ENCODE peak calls at places on chromosomes 2 and 18, in five cellular contexts. N is HCT116, H is NB4, D is body of pancreas, O is adrenal gland. X is an unnamed sample.

GRCh38 chr2:129901754-129902415 is 77.6 kb upstream of the RAB6C start:
- DNase-seq in N (no peak), H (no peak), D (no peak), O (peak; percentile 29), X (no peak)

GRCh38 chr2:85707304-85707703 is 13.1 kb downstream of the GNLY start:
- DNase-seq in N (peak; percentile 89), H (peak; percentile 95), D (peak; percentile 88), O (peak; percentile 88), X (peak; percentile 57)

GRCh38 chr2:30631051-30631671 is 176.1 kb downstream of the CAPN13 start:
- DNase-seq in N (no peak), H (peak; percentile 53), D (no peak), O (no peak), X (no peak)

GRCh38 chr2:43055086-43055912 is 171.1 kb downstream of the ZFP36L2 start:
- DNase-seq in N (no peak), H (no peak), D (no peak), O (no peak), X (no peak)

GRCh38 chr2:64750001-64750816 is 96.5 kb upstream of the SERTAD2 start:
- DNase-seq in N (no peak), H (peak; percentile 62), D (peak; percentile 65), O (peak; percentile 80), X (no peak)

GRCh38 chr2:145095641-145096435 is 575.9 kb upstream of the ZEB2 start:
- DNase-seq in N (no peak), H (peak; percentile 63), D (no peak), O (no peak), X (no peak)

GRCh38 chr2:239441724-239442123 is 40.9 kb upstream of the HDAC4 start:
- DNase-seq in N (no peak), H (peak; percentile 57), D (no peak), O (no peak), X (no peak)

GRCh38 chr2:100460904-100461303 is 9.4 kb upstream of the NMS start:
- DNase-seq in N (no peak), H (no peak), D (no peak), O (no peak), X (no peak)

GRCh38 chr2:240211096-240211495 is 70.6 kb upstream of the OTOS start:
- DNase-seq in N (no peak), H (no peak), D (no peak), O (no peak), X (no peak)

GRCh38 chr2:73243884-73244570 is 9.9 kb downstream of the CCT7 start:
- DNase-seq in N (no peak), H (no peak), D (no peak), O (peak; percentile 90), X (no peak)

GRCh38 chr2:241946306-241947003 is 76.9 kb downstream of the RTP5 start:
- DNase-seq in N (no peak), H (no peak), D (no peak), O (no peak), X (no peak)

GRCh38 chr2:174486614-174487535 is at the start of gene GPR155:
- DNase-seq in N (peak; percentile 94), H (peak; percentile 99), D (peak; percentile 100), O (peak; percentile 100), X (peak; percentile 84)
- TF ChIP-seq POLR2A in N (peak; percentile 68), H (peak; percentile 41), D (peak; percentile 79), O (peak; percentile 63), X (peak; percentile 54)

DNA sequence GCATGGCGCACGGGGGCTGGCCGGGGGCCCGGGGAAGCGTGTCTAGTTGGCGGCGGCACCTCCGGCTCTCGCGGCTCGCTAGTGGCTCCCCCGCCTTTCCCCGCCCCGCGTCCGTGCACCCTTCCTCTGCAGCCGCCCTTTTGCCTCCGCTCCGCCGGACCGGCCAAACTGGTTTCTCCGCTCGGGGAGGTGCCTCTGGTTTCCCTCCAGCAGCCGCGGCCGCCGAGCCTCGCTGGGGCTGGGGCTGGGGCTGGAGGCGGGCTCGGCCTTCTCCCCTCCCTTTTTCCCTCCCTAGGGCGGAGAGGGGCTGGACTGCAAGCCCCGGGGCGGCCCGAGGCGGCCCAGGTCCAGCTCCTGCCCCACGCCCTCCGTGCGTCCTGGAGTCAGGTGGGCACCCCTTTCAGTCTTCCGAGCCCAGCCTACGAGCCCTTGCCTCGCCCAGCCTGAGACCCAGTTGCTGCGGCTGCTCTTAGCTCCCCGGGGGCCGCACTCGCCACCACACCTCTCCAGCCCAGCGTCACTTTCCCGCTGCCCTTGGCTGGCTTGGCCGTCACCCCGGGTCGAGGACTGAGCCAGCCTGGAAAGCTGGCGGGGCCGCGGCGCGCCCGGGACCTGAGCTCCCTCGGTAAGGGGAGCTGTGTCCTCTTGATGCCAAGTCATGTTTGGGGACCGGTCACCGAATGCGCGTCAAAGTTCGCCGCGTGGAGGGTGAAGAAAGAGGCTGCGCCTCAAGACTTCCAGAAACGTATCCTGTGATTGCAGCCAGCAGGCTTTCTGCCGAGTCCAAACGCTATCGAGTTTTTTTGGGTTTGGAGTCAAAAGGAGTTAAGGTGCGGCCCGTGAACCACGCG is at the start of gene ATP8B1:
- DNase-seq in N (peak; percentile 78), H (peak; percentile 40), D (peak; percentile 98), O (peak; percentile 83), X (peak; percentile 55)
- TF ChIP-seq POLR2A in N (peak; percentile 48), H (no peak), D (peak; percentile 96), O (peak; percentile 78), X (no peak)

DNA sequence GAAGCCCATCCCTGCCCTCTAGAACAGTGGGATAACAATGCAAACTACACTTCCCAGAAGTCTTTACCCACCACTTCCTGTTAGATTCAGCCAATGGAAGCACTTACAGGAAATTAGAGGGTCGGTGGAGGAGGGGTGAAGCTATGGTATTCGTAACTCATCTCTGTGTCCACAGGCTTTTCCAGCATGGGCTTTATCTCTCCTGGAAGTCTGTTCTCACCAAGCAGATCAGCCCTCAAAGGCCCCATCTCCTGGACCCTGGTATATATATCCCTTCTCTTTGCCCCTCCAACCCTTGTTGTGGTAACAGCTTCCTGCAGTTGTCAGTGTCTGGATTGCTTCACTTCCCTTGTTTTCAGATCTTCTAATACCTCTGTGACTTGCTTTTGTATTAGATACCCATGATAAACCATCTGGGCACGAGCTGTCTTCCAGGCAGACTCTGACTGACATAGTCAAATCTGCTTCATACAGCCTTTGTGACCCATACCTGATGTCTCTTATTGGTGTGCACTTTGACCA is 475.0 kb upstream of the POU3F3 start:
- DNase-seq in N (no peak), H (peak; percentile 68), D (peak; percentile 10), O (peak; percentile 63), X (peak; percentile 13)
- TF ChIP-seq POLR2A in N (no peak), H (no peak), D (no peak), O (no peak), X (no peak)

GRCh38 chr18:63992751-63993150 is 22.9 kb downstream of the SERPINB8 start:
- DNase-seq in N (no peak), H (no peak), D (no peak), O (no peak), X (no peak)

GRCh38 chr18:63982361-63982760 is 12.5 kb downstream of the SERPINB8 start:
- DNase-seq in N (no peak), H (no peak), D (no peak), O (no peak), X (no peak)

GRCh38 chr18:63986885-63987284 is 17.0 kb downstream of the SERPINB8 start:
- DNase-seq in N (no peak), H (no peak), D (no peak), O (no peak), X (no peak)

GRCh38 chr18:63987743-63988142 is 17.9 kb downstream of the SERPINB8 start:
- DNase-seq in N (no peak), H (peak; percentile 27), D (no peak), O (no peak), X (no peak)
- TF ChIP-seq POLR2A in N (no peak), H (no peak), D (no peak), O (no peak), X (no peak)

GRCh38 chr2:19987936-19988335 is 2.0 kb downstream of the WDR35 start:
- DNase-seq in N (no peak), H (peak; percentile 33), D (no peak), O (no peak), X (peak; percentile 17)

GRCh38 chr2:19989342-19989680 is 594 bp downstream of the WDR35 start:
- DNase-seq in N (no peak), H (no peak), D (no peak), O (no peak), X (no peak)

GRCh38 chr2:19988600-19988999 is 1.3 kb downstream of the WDR35 start:
- DNase-seq in N (no peak), H (no peak), D (no peak), O (no peak), X (no peak)

GRCh38 chr2:19990416-19990728 is 467 bp upstream of the WDR35 start:
- DNase-seq in N (no peak), H (no peak), D (no peak), O (no peak), X (no peak)

GRCh38 chr2:19989681-19990415 is at the start of gene WDR35:
- DNase-seq in N (peak; percentile 72), H (peak; percentile 91), D (peak; percentile 93), O (peak; percentile 96), X (peak; percentile 92)
- TF ChIP-seq POLR2A in N (no peak), H (no peak), D (peak; percentile 63), O (peak; percentile 20), X (peak; percentile 38)

GRCh38 chr2:69436937-69437750 is at the start of gene NFU1:
- DNase-seq in N (peak; percentile 84), H (peak; percentile 99), D (peak; percentile 93), O (peak; percentile 97), X (peak; percentile 96)
- TF ChIP-seq POLR2A in N (peak; percentile 93), H (peak; percentile 91), D (peak; percentile 90), O (peak; percentile 85), X (peak; percentile 89)

GRCh38 chr2:2159336-2159735 is 171.7 kb downstream of the MYT1L start:
- DNase-seq in N (no peak), H (no peak), D (no peak), O (peak; percentile 28), X (no peak)
- TF ChIP-seq POLR2A in N (no peak), H (no peak), D (no peak), O (no peak), X (no peak)

DNA sequence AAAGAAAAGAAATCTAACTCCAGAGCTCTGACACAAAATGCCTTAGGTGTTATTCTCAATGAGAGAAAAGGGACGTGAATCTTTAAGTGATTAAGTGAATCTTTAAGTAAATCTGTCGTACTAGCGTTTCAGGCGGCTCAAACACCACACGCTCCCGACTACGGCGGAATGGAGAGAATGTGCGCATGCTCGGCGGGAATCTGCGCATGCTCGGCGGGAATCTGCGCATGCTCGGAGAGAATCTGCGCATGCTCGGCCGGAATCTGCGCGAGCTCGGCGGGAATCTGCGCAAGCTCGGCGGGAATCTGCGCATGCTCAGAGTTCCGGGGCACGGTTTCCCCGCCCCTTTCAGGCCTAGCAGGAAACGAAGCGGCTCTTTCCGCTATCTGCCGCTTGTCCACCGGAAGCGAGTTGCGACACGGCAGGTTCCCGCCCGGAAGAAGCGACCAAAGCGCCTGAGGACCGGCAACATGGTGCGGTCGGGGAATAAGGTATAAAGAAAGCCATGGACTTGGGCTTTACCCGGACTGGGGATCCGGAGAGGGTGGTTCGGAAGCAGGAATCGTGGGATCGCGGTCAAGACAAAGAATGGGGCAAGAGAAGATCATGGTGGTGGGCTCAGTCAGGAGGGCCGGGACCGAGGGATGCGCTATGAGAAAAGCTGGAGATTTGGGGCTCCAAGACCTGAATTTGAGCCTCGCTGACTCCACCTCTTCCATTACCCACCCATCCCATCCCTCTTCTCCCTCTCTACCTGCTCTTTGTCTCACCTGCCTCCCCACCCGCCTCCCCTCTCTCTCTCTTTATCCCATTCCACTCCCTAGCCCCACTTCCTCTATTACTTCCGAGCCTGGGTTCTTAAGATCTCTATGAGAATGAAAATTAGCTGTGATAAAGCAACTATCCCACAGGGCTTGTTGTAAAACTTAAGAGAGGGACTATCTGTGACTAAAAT is at the start of gene XRCC5:
- DNase-seq in N (peak; percentile 92), H (peak; percentile 98), D (peak; percentile 97), O (peak; percentile 99), X (peak; percentile 53)
- TF ChIP-seq POLR2A in N (peak; percentile 85), H (peak; percentile 60), D (peak; percentile 83), O (peak; percentile 80), X (peak; percentile 90)

GRCh38 chr2:195898505-195898904 is 170.1 kb downstream of the DNAH7 start:
- DNase-seq in N (peak; percentile 2), H (no peak), D (peak; percentile 59), O (peak; percentile 91), X (no peak)
- TF ChIP-seq POLR2A in N (no peak), H (no peak), D (no peak), O (no peak), X (no peak)

X was measured in GM12891.